ENCODE peak calls at places on chromosomes 2 and 18, in six cellular contexts. V is activated CD4-positive, CD25-positive, alpha-beta regulatory T cell; I is activated CD8-positive, alpha-beta T cell treated with anti-CD3 and anti-CD28 coated beads, Interleukin-2, amount 10 ng/mL, durations not matched to agents 7 days and 5 days; A is NCI-H345; L is right cardiac atrium; K is HT1080. G is an unnamed sample.

GRCh38 chr2:225411452-225411851 is 11.9 kb downstream of the NYAP2 start:
- DNase-seq in V (no peak), K (peak; percentile 25), L (no peak), A (no peak), I (no peak), G (no peak)

GRCh38 chr2:30710016-30710415 is 97.2 kb downstream of the CAPN13 start:
- DNase-seq in L (no peak), I (no peak), A (no peak), K (no peak), V (no peak), G (no peak)

GRCh38 chr2:240319855-240320560 is 115.5 kb upstream of the GPC1 start:
- DNase-seq in L (no peak), I (no peak), K (peak; percentile 85), V (no peak), A (no peak), G (no peak)

GRCh38 chr2:231104115-231104713 is 20.6 kb downstream of the HTR2B start:
- DNase-seq in K (peak; percentile 59), A (peak; percentile 20), L (peak; percentile 71), I (peak; percentile 76), V (peak; percentile 13), G (peak; percentile 39)

GRCh38 chr2:193783681-193784080 is 1588.9 kb upstream of the TMEFF2 start:
- DNase-seq in K (no peak), I (no peak), A (no peak), L (no peak), V (no peak), G (no peak)

GRCh38 chr2:12430036-12430795 is 286.5 kb upstream of the TRIB2 start:
- DNase-seq in A (no peak), L (no peak), V (no peak), I (no peak), K (no peak), G (no peak)

GRCh38 chr2:61340242-61340641 is 130.6 kb downstream of the USP34 start:
- DNase-seq in L (no peak), I (no peak), K (peak; percentile 49), V (no peak), A (no peak), G (no peak)

GRCh38 chr18:47050468-47050867 is 15.0 kb upstream of the ELOA2 start:
- DNase-seq in L (no peak), K (peak; percentile 30), I (peak; percentile 34), V (no peak), A (peak; percentile 3), G (no peak)

GRCh38 chr2:190637331-190637734 is 11.6 kb upstream of the NAB1 start:
- DNase-seq in I (no peak), V (no peak), K (no peak), L (no peak), A (no peak), G (no peak)

GRCh38 chr2:209771474-209772292 is at the start of gene UNC80:
- DNase-seq in L (peak; percentile 84), I (peak; percentile 40), A (peak; percentile 73), K (peak; percentile 56), V (no peak), G (no peak)

GRCh38 chr2:25063876-25064660 is 22.2 kb downstream of the EFR3B start:
- DNase-seq in I (no peak), A (no peak), K (no peak), V (no peak), L (no peak), G (no peak)

GRCh38 chr2:134683561-134684112 is 35.2 kb downstream of the TMEM163 start:
- DNase-seq in V (no peak), L (no peak), I (no peak), A (no peak), K (peak; percentile 82), G (no peak)

GRCh38 chr2:127085260-127085666 is 21.7 kb downstream of the BIN1 start:
- DNase-seq in A (no peak), L (no peak), K (no peak), I (peak; percentile 46), V (no peak), G (peak; percentile 18)

GRCh38 chr18:47756364-47757016 is 174.0 kb downstream of the SMAD2 start:
- DNase-seq in A (peak; percentile 84), I (peak; percentile 71), V (peak; percentile 4), L (peak; percentile 78), K (peak; percentile 45), G (peak; percentile 30)

GRCh38 chr2:151827564-151828142 is 568 bp downstream of the ARL5A start:
- DNase-seq in V (peak; percentile 18), A (no peak), K (peak; percentile 18), L (peak; percentile 56), I (peak; percentile 38), G (no peak)

GRCh38 chr2:148674063-148675020 is 29.8 kb downstream of the EPC2 start:
- DNase-seq in V (no peak), K (peak; percentile 14), L (no peak), I (peak; percentile 46), A (peak; percentile 17), G (no peak)

G was measured in GDM1.